ENCODE peak calls at places on chromosome 6, in ten cellular contexts. A is mammary epithelial cell; W is AG04450; M is cardiac fibroblast; N is left lung; O is ovary; U is AG04449; Z is CD4-positive, alpha-beta memory T cell; Y is neuronal stem cell; B is foreskin fibroblast. F is an unnamed sample.

GRCh38 chr6:15147827-15148226 is 98.0 kb upstream of the JARID2 start:
- DNase-seq in Z (no peak), A (no peak), B (no peak), Y (no peak), U (no peak), O (no peak), W (no peak), M (no peak), N (no peak), F (no peak)

GRCh38 chr6:160297310-160297709 is 38.7 kb upstream of the SLC22A2 start:
- DNase-seq in W (no peak), U (no peak), B (no peak), Y (no peak), Z (no peak), M (no peak), O (no peak), N (no peak), A (no peak), F (no peak)

GRCh38 chr6:154849475-154849874 is 116.3 kb downstream of the SCAF8 start:
- DNase-seq in W (no peak), Z (no peak), N (no peak), B (no peak), U (no peak), O (no peak), Y (no peak), A (no peak), M (no peak), F (no peak)

GRCh38 chr6:134468633-134469032 is 150.7 kb upstream of the SGK1 start:
- DNase-seq in B (no peak), Y (no peak), Z (no peak), M (no peak), O (no peak), U (no peak), W (no peak), A (no peak), N (no peak), F (no peak)

GRCh38 chr6:30895343-30895742 is 11.0 kb downstream of the DDR1 start:
- DNase-seq in Z (no peak), W (no peak), Y (no peak), M (no peak), N (no peak), A (no peak), U (no peak), O (peak), B (no peak), F (no peak)

GRCh38 chr6:100724696-100725095 is 156.4 kb downstream of the ASCC3 start:
- DNase-seq in M (no peak), B (no peak), U (no peak), W (no peak), N (no peak), Y (no peak), Z (no peak), A (no peak), O (no peak), F (no peak)

GRCh38 chr6:46128476-46128875 is 1.3 kb upstream of the ENPP4 start:
- DNase-seq in M (no peak), Y (no peak), A (no peak), U (no peak), N (no peak), Z (no peak), O (no peak), W (no peak), B (no peak), F (peak)

GRCh38 chr6:75203721-75204120 is 2.1 kb downstream of the COL12A1 start:
- DNase-seq in O (peak), A (no peak), Y (no peak), M (peak), W (no peak), N (no peak), U (no peak), B (no peak), Z (no peak), F (no peak)

GRCh38 chr6:30769088-30769852 is 24.9 kb upstream of the IER3 start:
- DNase-seq in U (peak), W (peak), B (peak), N (peak), A (peak), O (peak), Y (no peak), M (peak), Z (peak), F (peak)

GRCh38 chr6:99979953-99980352 is 14.1 kb downstream of the MCHR2 start:
- DNase-seq in M (no peak), U (no peak), Z (no peak), O (no peak), W (no peak), Y (no peak), N (no peak), B (no peak), A (no peak), F (no peak)

GRCh38 chr6:167746377-167747151 is 80.1 kb upstream of the AFDN start:
- DNase-seq in W (no peak), Z (no peak), A (no peak), U (no peak), O (no peak), N (peak), B (no peak), M (no peak), Y (no peak), F (no peak)

GRCh38 chr6:162092816-162093502 is 634.6 kb downstream of the PRKN start:
- DNase-seq in A (no peak), O (no peak), Z (no peak), M (no peak), B (no peak), Y (no peak), W (no peak), U (no peak), N (no peak), F (no peak)

GRCh38 chr6:74991573-74992332 is 214.1 kb downstream of the COL12A1 start:
- DNase-seq in U (peak), A (peak), W (no peak), Y (no peak), N (no peak), B (no peak), Z (no peak), M (peak), O (no peak), F (no peak)

GRCh38 chr6:160007581-160007980 is 38.7 kb downstream of the IGF2R start:
- DNase-seq in Z (no peak), B (no peak), O (no peak), N (no peak), U (no peak), Y (no peak), M (no peak), W (no peak), A (no peak), F (no peak)

GRCh38 chr6:3965071-3965718 is 113.7 kb downstream of the FAM217A start:
- DNase-seq in Z (no peak), A (no peak), Y (no peak), W (no peak), N (no peak), U (no peak), O (no peak), M (no peak), B (peak), F (no peak)

GRCh38 chr6:125066964-125067363 is 86.6 kb upstream of the TPD52L1 start:
- DNase-seq in W (no peak), Z (peak), N (no peak), A (peak), M (peak), Y (no peak), B (peak), U (no peak), O (no peak), F (no peak)

DNA sequence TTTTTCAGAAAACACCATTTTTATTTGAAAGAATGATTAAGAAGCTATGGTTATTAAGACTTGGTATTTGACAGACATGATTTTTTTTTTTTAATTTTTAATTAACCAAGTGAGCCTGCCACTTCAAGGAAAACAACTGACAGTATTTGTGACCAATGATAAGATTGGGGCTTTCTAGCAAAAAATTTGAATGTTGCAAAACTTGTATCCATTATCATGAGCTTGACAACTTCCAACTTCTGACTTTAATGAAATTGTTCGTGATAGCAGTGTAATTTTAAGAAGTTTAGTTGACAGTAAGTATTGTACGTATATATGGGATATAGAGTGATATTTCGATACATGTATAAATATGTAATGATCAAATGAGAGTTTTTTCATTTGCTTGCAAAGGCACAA is 21.6 kb upstream of the POM121L2 start:
- DNase-seq in W (no peak), A (no peak), Y (no peak), U (no peak), B (no peak), O (no peak), Z (no peak), N (no peak), M (no peak), F (no peak)
- H3K4me3 ChIP-seq in W (peak), A (peak), Y (peak), U (no peak), B (peak), O (no peak), Z (no peak), N (no peak), M (no peak), F (peak)

DNA sequence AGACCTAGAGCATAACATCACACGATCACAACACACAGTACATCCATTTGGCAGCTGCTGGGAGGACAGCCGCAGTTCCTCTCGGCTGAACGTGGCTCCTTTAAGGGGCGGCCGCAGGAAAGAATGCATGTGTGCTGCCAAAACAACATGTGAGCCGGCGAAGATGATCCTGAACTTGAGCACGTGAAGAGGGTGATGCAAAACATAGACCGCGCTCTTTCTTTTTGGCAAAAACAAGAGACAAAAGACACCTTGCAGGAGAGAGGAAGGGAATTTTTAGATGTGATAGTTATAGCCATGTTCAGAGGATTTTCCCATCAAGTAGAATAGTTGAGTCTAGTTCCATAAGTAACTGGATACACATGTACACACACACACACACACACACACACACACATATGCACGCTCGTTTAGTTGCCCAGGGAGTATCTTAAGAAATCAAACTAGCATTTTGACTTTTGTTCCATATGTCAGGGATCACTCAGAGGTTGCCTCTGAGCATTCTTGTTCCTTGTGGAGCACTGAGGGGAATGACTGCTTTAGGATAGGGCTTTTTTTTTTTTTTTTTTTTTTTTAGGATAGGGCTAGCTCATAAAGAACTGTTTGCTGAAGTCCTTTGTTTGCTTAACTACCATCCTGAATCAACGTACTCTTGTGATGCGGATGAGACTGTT is 21.7 kb upstream of the RANBP9 start:
- DNase-seq in B (peak), W (peak), Y (no peak), A (peak), M (peak), O (peak), N (no peak), U (peak), Z (no peak), F (no peak)
- H3K4me3 ChIP-seq in B (peak), W (peak), Y (no peak), A (peak), M (no peak), O (peak), N (no peak), U (peak), Z (no peak), F (no peak)

GRCh38 chr6:22071655-22072054 is 225.2 kb downstream of the PRL start:
- DNase-seq in N (no peak), B (peak), A (no peak), Y (peak), Z (no peak), U (peak), M (peak), W (no peak), O (peak), F (no peak)
- H3K4me3 ChIP-seq in N (no peak), B (peak), A (no peak), Y (no peak), Z (no peak), U (peak), M (peak), W (peak), O (no peak), F (no peak)

DNA sequence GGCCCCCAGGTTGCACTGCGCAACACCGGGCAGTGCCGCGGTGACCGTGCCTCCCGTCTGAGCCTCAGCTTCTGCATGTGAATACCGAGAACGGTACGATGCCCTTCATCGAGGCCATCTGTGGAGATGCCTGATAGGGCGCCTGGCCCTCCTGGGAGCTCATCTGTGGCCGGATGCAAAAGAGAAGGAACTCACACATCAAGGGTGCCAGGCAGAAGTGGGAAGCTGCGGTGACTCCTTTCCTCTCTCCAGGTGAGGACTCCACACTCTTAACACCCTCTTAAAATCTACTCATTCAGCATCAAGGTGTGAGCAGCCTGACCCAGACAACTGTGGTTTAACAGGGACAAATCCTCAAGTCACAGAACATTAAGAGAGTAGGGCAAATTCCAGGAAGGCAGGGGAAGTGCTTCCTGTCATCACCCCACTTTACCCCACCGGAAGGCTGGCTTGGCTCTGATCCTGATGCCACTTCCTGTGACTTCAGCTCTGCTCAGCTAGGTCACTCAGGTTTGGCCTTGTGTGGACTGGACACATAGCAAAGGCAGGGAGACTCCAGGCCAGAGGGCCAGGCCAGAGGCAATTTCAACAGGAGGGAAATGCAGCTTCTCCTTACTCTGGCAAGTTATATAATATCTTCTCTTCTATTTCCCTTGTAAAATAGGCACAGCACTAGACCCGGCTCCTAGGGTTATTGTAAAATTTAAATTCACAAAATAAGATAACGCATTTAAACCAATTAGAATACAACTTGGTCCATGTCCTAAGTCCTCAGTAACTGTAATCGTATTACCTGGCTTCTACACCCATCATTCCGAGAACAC is 69.4 kb downstream of the CPNE5 start:
- DNase-seq in Z (peak), M (peak), O (no peak), Y (no peak), N (peak), W (no peak), A (peak), B (peak), U (no peak), F (no peak)
- H3K4me3 ChIP-seq in Z (no peak), M (no peak), O (no peak), Y (no peak), N (no peak), W (no peak), A (no peak), B (no peak), U (no peak), F (no peak)

DNA sequence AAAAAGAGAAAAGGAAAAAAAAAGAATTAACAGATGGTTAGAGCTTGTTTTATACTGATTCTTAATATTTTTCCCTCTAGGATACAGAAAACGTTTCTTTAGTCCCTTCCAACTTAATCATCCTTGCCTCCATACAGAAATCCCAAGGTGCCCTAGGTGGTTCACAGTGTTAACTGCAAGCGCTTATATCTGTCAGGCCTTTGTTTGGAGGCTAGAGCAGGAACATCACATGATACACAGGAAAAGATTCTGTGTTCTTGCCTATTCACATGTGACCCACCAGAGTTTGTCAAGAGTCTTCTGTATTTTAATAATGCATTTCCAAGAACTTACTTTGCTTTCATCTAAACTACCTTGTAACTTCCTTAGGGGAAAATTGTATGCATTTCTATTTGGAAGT is 31.3 kb downstream of the ANKRD6 start:
- DNase-seq in A (no peak), M (no peak), B (no peak), N (no peak), Z (no peak), O (no peak), W (no peak), Y (no peak), U (no peak), F (no peak)
- H3K4me3 ChIP-seq in A (no peak), M (no peak), B (no peak), N (no peak), Z (no peak), O (no peak), W (no peak), Y (no peak), U (no peak), F (no peak)

GRCh38 chr6:13339863-13340635 is 11.7 kb upstream of the TBC1D7 start:
- DNase-seq in O (no peak), B (no peak), Z (no peak), W (no peak), U (no peak), A (no peak), M (no peak), Y (no peak), N (no peak), F (no peak)
- H3K4me3 ChIP-seq in O (no peak), B (no peak), Z (no peak), W (no peak), U (no peak), A (no peak), M (no peak), Y (no peak), N (no peak), F (no peak)

F was measured in GM06990.